ENCODE peak calls at places on chromosomes 12 and 14, in nine cellular contexts. One of them, this sample, is unnamed.

GRCh38 chr14:99244299-99244959 is 27.6 kb downstream of the BCL11B start:
- DNase-seq in T47D: no peak
- DNase-seq in head of caudate nucleus: no peak
- DNase-seq in non-pigmented ciliary epithelial cell: no peak
- DNase-seq in iPS DF 19.7: no peak
- DNase-seq in epithelial cell of prostate: no peak
- DNase-seq in RPMI7951: no peak
- DNase-seq in myocyte: no peak
- DNase-seq in NCI-H69: no peak
- DNase-seq in this sample: no peak

GRCh38 chr14:24297190-24297964 is 2.2 kb downstream of the DHRS1 start:
- DNase-seq in epithelial cell of prostate: no peak
- DNase-seq in myocyte: no peak
- DNase-seq in NCI-H69: peak
- DNase-seq in T47D: peak
- DNase-seq in non-pigmented ciliary epithelial cell: no peak
- DNase-seq in RPMI7951: no peak
- DNase-seq in iPS DF 19.7: no peak
- DNase-seq in head of caudate nucleus: no peak
- DNase-seq in this sample: no peak

GRCh38 chr12:94152292-94153083 is 4.1 kb downstream of the PLXNC1 start:
- DNase-seq in head of caudate nucleus: no peak
- DNase-seq in non-pigmented ciliary epithelial cell: no peak
- DNase-seq in myocyte: no peak
- DNase-seq in epithelial cell of prostate: no peak
- DNase-seq in NCI-H69: peak
- DNase-seq in RPMI7951: no peak
- DNase-seq in iPS DF 19.7: no peak
- DNase-seq in T47D: no peak
- DNase-seq in this sample: no peak

GRCh38 chr12:6471992-6472366 is 1.5 kb upstream of the VAMP1 start:
- DNase-seq in RPMI7951: no peak
- DNase-seq in iPS DF 19.7: no peak
- DNase-seq in myocyte: no peak
- DNase-seq in NCI-H69: no peak
- DNase-seq in head of caudate nucleus: no peak
- DNase-seq in epithelial cell of prostate: peak
- DNase-seq in non-pigmented ciliary epithelial cell: no peak
- DNase-seq in T47D: no peak
- DNase-seq in this sample: no peak

GRCh38 chr12:11171953-11172675 is 1.1 kb downstream of the SMIM10L1 start:
- DNase-seq in epithelial cell of prostate: no peak
- DNase-seq in T47D: no peak
- DNase-seq in NCI-H69: peak
- DNase-seq in RPMI7951: peak
- DNase-seq in non-pigmented ciliary epithelial cell: no peak
- DNase-seq in head of caudate nucleus: no peak
- DNase-seq in myocyte: no peak
- DNase-seq in iPS DF 19.7: no peak
- DNase-seq in this sample: peak

GRCh38 chr12:123713398-123714301 is 1.5 kb downstream of the ATP6V0A2 start:
- DNase-seq in NCI-H69: peak
- DNase-seq in T47D: peak
- DNase-seq in RPMI7951: no peak
- DNase-seq in head of caudate nucleus: no peak
- DNase-seq in epithelial cell of prostate: no peak
- DNase-seq in iPS DF 19.7: no peak
- DNase-seq in myocyte: no peak
- DNase-seq in non-pigmented ciliary epithelial cell: no peak
- DNase-seq in this sample: no peak

GRCh38 chr14:72907886-72908285 is 14.0 kb upstream of the DPF3 start:
- DNase-seq in myocyte: peak
- DNase-seq in non-pigmented ciliary epithelial cell: no peak
- DNase-seq in head of caudate nucleus: no peak
- DNase-seq in RPMI7951: peak
- DNase-seq in NCI-H69: peak
- DNase-seq in epithelial cell of prostate: no peak
- DNase-seq in iPS DF 19.7: no peak
- DNase-seq in T47D: no peak
- DNase-seq in this sample: peak

GRCh38 chr14:69327507-69327906 is 67.5 kb downstream of the GALNT16 start:
- DNase-seq in iPS DF 19.7: no peak
- DNase-seq in epithelial cell of prostate: no peak
- DNase-seq in myocyte: no peak
- DNase-seq in T47D: no peak
- DNase-seq in non-pigmented ciliary epithelial cell: no peak
- DNase-seq in head of caudate nucleus: no peak
- DNase-seq in NCI-H69: no peak
- DNase-seq in RPMI7951: no peak
- DNase-seq in this sample: no peak

GRCh38 chr12:131606218-131606899 is 104.5 kb upstream of the SFSWAP start:
- DNase-seq in myocyte: no peak
- DNase-seq in head of caudate nucleus: no peak
- DNase-seq in non-pigmented ciliary epithelial cell: no peak
- DNase-seq in T47D: no peak
- DNase-seq in iPS DF 19.7: no peak
- DNase-seq in NCI-H69: no peak
- DNase-seq in RPMI7951: no peak
- DNase-seq in epithelial cell of prostate: no peak
- DNase-seq in this sample: no peak

GRCh38 chr14:20683125-20683895 is 1.1 kb upstream of the RNASE4 start:
- DNase-seq in myocyte: peak
- DNase-seq in RPMI7951: peak
- DNase-seq in non-pigmented ciliary epithelial cell: peak
- DNase-seq in iPS DF 19.7: no peak
- DNase-seq in NCI-H69: peak
- DNase-seq in T47D: peak
- DNase-seq in head of caudate nucleus: peak
- DNase-seq in epithelial cell of prostate: no peak
- DNase-seq in this sample: peak

GRCh38 chr14:23910081-23910875 is 43.3 kb upstream of the DHRS4 start:
- DNase-seq in NCI-H69: peak
- DNase-seq in T47D: peak
- DNase-seq in RPMI7951: peak
- DNase-seq in non-pigmented ciliary epithelial cell: peak
- DNase-seq in head of caudate nucleus: peak
- DNase-seq in iPS DF 19.7: peak
- DNase-seq in epithelial cell of prostate: no peak
- DNase-seq in myocyte: peak
- DNase-seq in this sample: peak

This sample was measured in SJCRH30.